ENCODE peak calls at places on chromosomes 2 and 18, in eight cellular contexts. M, U, Q, A, C, P, Y and G are unnamed samples.

GRCh38 chr18:56869189-56869777 is 218.1 kb downstream of the WDR7 start:
- DNase-seq in M (no peak), U (no peak), Q (peak; percentile 55), A (no peak), C (peak; percentile 68), P (no peak), Y (no peak), G (peak; percentile 57)

GRCh38 chr2:214750529-214750928 is 59.0 kb downstream of the BARD1 start:
- DNase-seq in M (no peak), U (no peak), Q (no peak), A (no peak), C (no peak), P (no peak), Y (no peak), G (no peak)

GRCh38 chr2:215906458-215906857 is 106.9 kb downstream of the MREG start:
- DNase-seq in M (no peak), U (no peak), Q (no peak), A (no peak), C (no peak), P (no peak), Y (no peak), G (no peak)

GRCh38 chr2:73939419-73939818 is 12.7 kb downstream of the DGUOK start:
- DNase-seq in M (no peak), U (no peak), Q (no peak), A (no peak), C (peak; percentile 54), P (peak; percentile 55), Y (peak; percentile 82), G (no peak)

GRCh38 chr18:58529714-58530354 is 99.1 kb downstream of the ALPK2 start:
- DNase-seq in M (no peak), U (peak; percentile 78), Q (peak; percentile 35), A (peak; percentile 71), C (peak; percentile 88), P (peak; percentile 71), Y (peak; percentile 56), G (no peak)

GRCh38 chr2:188292446-188293239 is 969 bp downstream of the GULP1 start:
- DNase-seq in M (peak; percentile 90), U (peak; percentile 88), Q (peak; percentile 81), A (peak; percentile 81), C (peak; percentile 90), P (peak; percentile 89), Y (peak; percentile 88), G (no peak)

GRCh38 chr2:25250331-25251031 is 82.1 kb upstream of the POMC start:
- DNase-seq in M (no peak), U (no peak), Q (no peak), A (no peak), C (peak; percentile 62), P (no peak), Y (no peak), G (no peak)

GRCh38 chr2:127525692-127526141 is 572 bp downstream of the IWS1 start:
- DNase-seq in M (no peak), U (no peak), Q (no peak), A (no peak), C (peak; percentile 57), P (no peak), Y (no peak), G (no peak)

GRCh38 chr2:175976758-175977157 is 25.3 kb downstream of the LNPK start:
- DNase-seq in M (no peak), U (no peak), Q (no peak), A (no peak), C (no peak), P (no peak), Y (no peak), G (no peak)

GRCh38 chr2:128354731-128355470 is 36.2 kb upstream of the HS6ST1 start:
- DNase-seq in M (no peak), U (no peak), Q (no peak), A (no peak), C (no peak), P (no peak), Y (no peak), G (no peak)

GRCh38 chr2:156537147-156537546 is 101.0 kb downstream of the GPD2 start:
- DNase-seq in M (no peak), U (no peak), Q (no peak), A (no peak), C (no peak), P (no peak), Y (no peak), G (no peak)

GRCh38 chr2:166812166-166812891 is 76.0 kb upstream of the XIRP2 start:
- DNase-seq in M (no peak), U (no peak), Q (no peak), A (no peak), C (no peak), P (no peak), Y (no peak), G (no peak)

GRCh38 chr18:56124186-56124585 is 514.2 kb downstream of the TXNL1 start:
- DNase-seq in M (no peak), U (no peak), Q (no peak), A (no peak), C (no peak), P (no peak), Y (no peak), G (no peak)

GRCh38 chr2:229622495-229623355 is 91.6 kb downstream of the DNER start:
- DNase-seq in M (no peak), U (no peak), Q (no peak), A (no peak), C (no peak), P (no peak), Y (no peak), G (no peak)

GRCh38 chr18:79396431-79397287 is 929 bp downstream of the NFATC1 start:
- DNase-seq in M (peak; percentile 85), U (peak; percentile 72), Q (no peak), A (peak; percentile 54), C (no peak), P (no peak), Y (no peak), G (peak; percentile 58)

GRCh38 chr2:117835990-117836760 is 21.7 kb downstream of the DDX18 start:
- DNase-seq in M (peak; percentile 91), U (peak; percentile 89), Q (no peak), A (peak; percentile 72), C (peak; percentile 93), P (peak; percentile 76), Y (peak; percentile 84), G (no peak)
- TF ChIP-seq POLR2AphosphoS5 in M (no peak), U (no peak), Q (no peak), A (no peak), C (no peak), P (no peak), Y (no peak), G (no peak)

GRCh38 chr2:160288324-160288723 is 88.3 kb upstream of the ITGB6 start:
- DNase-seq in M (no peak), U (no peak), Q (no peak), A (no peak), C (no peak), P (no peak), Y (no peak), G (no peak)
- H3K27ac ChIP-seq in M (no peak overlapping the region), U (no peak overlapping the region), Q (no peak overlapping the region), A (no peak overlapping the region), C (no peak overlapping the region), P (peak overlapping the region; percentile 16), Y (no peak overlapping the region), G (no peak overlapping the region)

DNA sequence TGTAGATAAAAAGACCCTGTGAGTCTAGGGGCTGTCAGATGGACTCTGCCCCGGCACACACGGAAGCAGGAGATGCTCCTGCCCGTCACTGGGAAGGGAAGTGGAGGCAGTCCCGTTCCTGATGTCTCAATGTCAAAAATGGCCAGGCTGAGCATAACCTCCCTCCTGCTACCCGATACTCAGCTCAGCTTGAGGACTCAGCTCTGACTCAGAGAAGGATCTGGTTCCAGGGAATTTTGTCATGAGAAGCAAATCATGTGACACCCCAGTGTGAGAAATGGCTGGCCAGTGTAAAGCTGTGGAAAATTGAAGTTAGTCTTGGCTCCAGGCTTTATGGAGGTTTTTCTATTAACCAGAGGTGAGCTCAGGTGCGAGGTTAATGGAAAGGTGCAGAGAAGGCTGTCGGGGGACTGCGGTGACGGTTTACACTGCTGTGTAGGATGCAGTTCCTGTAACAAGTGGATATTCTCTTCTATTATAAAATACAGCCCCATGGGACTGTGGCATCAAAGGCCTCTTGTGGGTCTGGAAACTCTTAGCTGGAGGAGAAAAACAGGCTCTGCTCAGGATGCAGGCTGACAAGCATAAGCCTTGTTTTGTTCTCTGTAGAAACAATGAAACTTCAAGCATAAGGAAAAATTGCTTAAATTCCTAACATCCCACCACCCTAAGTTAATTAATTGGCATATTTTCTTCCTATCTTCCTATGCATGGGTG is 24.7 kb upstream of the AGAP1 start:
- DNase-seq in M (peak; percentile 69), U (no peak), Q (peak; percentile 67), A (peak; percentile 14), C (peak; percentile 22), P (peak; percentile 36), Y (peak; percentile 44), G (no peak)
- TF ChIP-seq POLR2AphosphoS5 in M (peak; percentile 40), U (no peak), Q (peak; percentile 57), A (no peak), C (no peak), P (no peak), Y (peak; percentile 18), G (no peak)

GRCh38 chr2:43168016-43168369 is 58.4 kb downstream of the ZFP36L2 start:
- DNase-seq in M (no peak), U (no peak), Q (no peak), A (no peak), C (no peak), P (no peak), Y (no peak), G (no peak)

GRCh38 chr2:43161650-43162542 is 64.5 kb downstream of the ZFP36L2 start:
- DNase-seq in M (no peak), U (no peak), Q (no peak), A (peak; percentile 90), C (no peak), P (peak; percentile 81), Y (no peak), G (no peak)

GRCh38 chr2:43164686-43165085 is 61.7 kb downstream of the ZFP36L2 start:
- DNase-seq in M (no peak), U (no peak), Q (no peak), A (no peak), C (no peak), P (no peak), Y (no peak), G (no peak)

GRCh38 chr2:43163365-43163715 is 63.1 kb downstream of the ZFP36L2 start:
- DNase-seq in M (no peak), U (no peak), Q (no peak), A (no peak), C (no peak), P (no peak), Y (no peak), G (no peak)

DNA sequence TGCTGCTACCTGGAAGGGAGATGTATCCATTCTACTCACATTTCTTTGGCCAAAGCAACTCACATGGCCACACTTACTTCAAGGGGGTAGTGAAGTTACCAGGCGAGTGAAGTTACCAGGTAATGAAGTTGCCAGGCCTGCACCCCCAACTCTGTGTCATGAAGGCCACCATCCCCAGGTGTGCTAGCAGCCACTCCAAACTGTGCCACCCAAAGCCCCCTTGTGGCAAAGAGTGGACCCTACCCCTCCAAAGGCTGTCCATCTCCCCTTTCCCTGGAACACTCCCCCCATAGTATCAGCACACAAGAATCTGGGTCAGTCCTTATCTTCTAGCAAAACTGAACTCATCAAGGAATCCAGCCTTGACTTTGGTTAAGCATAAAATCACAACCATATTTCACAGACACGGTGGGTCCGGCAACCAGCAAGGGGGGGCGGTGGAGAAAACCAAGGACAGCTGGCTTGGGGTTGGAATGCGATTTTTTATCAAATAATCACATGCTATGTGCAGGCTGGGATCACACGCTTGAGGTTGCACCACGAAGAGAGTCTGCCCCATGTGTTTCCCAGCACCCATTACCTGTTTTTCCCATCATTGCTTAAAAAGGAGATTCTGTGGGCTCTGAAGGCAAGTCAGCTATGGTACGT is 60.9 kb downstream of the ZFP36L2 start:
- DNase-seq in M (no peak), U (no peak), Q (no peak), A (no peak), C (peak; percentile 62), P (no peak), Y (no peak), G (no peak)
- H3K27ac ChIP-seq in M (no peak overlapping the region), U (no peak overlapping the region), Q (no peak overlapping the region), A (peak overlapping the region; percentile 95), C (no peak overlapping the region), P (no peak overlapping the region), Y (no peak overlapping the region), G (no peak overlapping the region)